ENCODE peak calls at places on chromosome 1, in ten cellular contexts. V is CD8-positive, alpha-beta T cell; O is sigmoid colon; Y is right atrium auricular region; U is GM23338; X is coronary artery; I is lung; P is A549; F is breast epithelium; D is right lobe of liver. H is an unnamed sample.

GRCh38 chr1:113255728-113256347 is 134.5 kb upstream of the MAGI3 start:
- DNase-seq in Y (no peak), O (no peak), U (peak), D (no peak), P (no peak), X (no peak), F (no peak), V (no peak), I (peak), H (no peak)

GRCh38 chr1:207823880-207824566 is 72.2 kb downstream of the CD46 start:
- DNase-seq in Y (peak), O (peak), U (peak), V (peak), P (peak), I (peak), X (peak), D (peak), F (peak), H (peak)

GRCh38 chr1:3662080-3662671 is 9.9 kb downstream of the TP73 start:
- DNase-seq in V (no peak), P (no peak), O (peak), Y (no peak), D (no peak), I (no peak), X (no peak), U (no peak), F (no peak), H (no peak)

GRCh38 chr1:230145505-230145899 is 78.5 kb downstream of the GALNT2 start:
- DNase-seq in I (no peak), X (no peak), D (no peak), F (no peak), U (no peak), V (no peak), Y (no peak), O (no peak), P (no peak), H (no peak)

GRCh38 chr1:28374297-28374696 is 4.8 kb downstream of the PHACTR4 start:
- DNase-seq in U (no peak), V (no peak), F (no peak), Y (no peak), I (no peak), X (no peak), P (no peak), D (no peak), O (no peak), H (no peak)

GRCh38 chr1:169860187-169860586 is 33.5 kb downstream of the SCYL3 start:
- DNase-seq in O (no peak), U (no peak), X (no peak), Y (no peak), D (no peak), V (no peak), P (no peak), F (no peak), I (no peak), H (no peak)

GRCh38 chr1:27106561-27107323 is 48.2 kb downstream of the SLC9A1 start:
- DNase-seq in Y (no peak), P (no peak), X (no peak), O (no peak), U (no peak), F (no peak), V (no peak), D (no peak), I (no peak), H (no peak)

GRCh38 chr1:74468982-74469603 is 43.3 kb downstream of the LRRC53 start:
- DNase-seq in U (peak), V (no peak), X (no peak), P (peak), Y (no peak), O (no peak), I (no peak), D (no peak), F (no peak), H (no peak)

GRCh38 chr1:6270432-6270831 is 9.5 kb upstream of the GPR153 start:
- DNase-seq in X (no peak), V (no peak), P (no peak), D (no peak), F (no peak), I (no peak), Y (no peak), O (no peak), U (no peak), H (peak)

GRCh38 chr1:23456226-23456625 is 27.8 kb downstream of the ASAP3 start:
- DNase-seq in I (no peak), F (no peak), D (no peak), P (no peak), Y (no peak), U (no peak), X (no peak), V (no peak), O (no peak), H (no peak)

GRCh38 chr1:110292327-110292741 is 46.8 kb upstream of the RBM15 start:
- DNase-seq in V (no peak), O (no peak), P (peak), F (no peak), Y (no peak), X (no peak), U (no peak), D (no peak), I (no peak), H (no peak)

GRCh38 chr1:224065455-224065854 is 48.5 kb upstream of the FBXO28 start:
- DNase-seq in V (no peak), O (no peak), U (no peak), X (no peak), D (no peak), Y (no peak), I (no peak), P (no peak), F (peak), H (no peak)

GRCh38 chr1:9289090-9289534 is 3.6 kb upstream of the SPSB1 start:
- DNase-seq in Y (peak), P (no peak), U (peak), V (peak), D (no peak), F (peak), O (peak), X (no peak), I (peak), H (peak)

GRCh38 chr1:63623952-63624351 is 30.7 kb downstream of the PGM1 start:
- DNase-seq in U (no peak), V (no peak), X (no peak), Y (no peak), F (no peak), P (no peak), O (no peak), I (no peak), D (no peak), H (no peak)

GRCh38 chr1:30816211-30817082 is 58.9 kb upstream of the LAPTM5 start:
- DNase-seq in D (no peak), U (peak), X (no peak), P (no peak), I (no peak), F (peak), V (no peak), O (peak), Y (no peak), H (peak)

GRCh38 chr1:247905899-247906503 is 10.6 kb downstream of the OR2W3 start:
- DNase-seq in D (no peak), O (no peak), P (no peak), F (no peak), Y (no peak), V (no peak), U (no peak), X (no peak), I (no peak), H (no peak)
- H3K27ac ChIP-seq in D (no peak), O (no peak), P (no peak), F (no peak), Y (no peak), V (no peak), U (peak), X (peak), I (no peak), H (no peak)

GRCh38 chr1:82517586-82517985 is 716.9 kb downstream of the ADGRL2 start:
- DNase-seq in U (peak), I (no peak), F (peak), X (peak), Y (peak), O (peak), V (no peak), P (no peak), D (no peak), H (peak)
- TF ChIP-seq CTCF in U (peak), I (no peak), F (no peak), X (no peak), Y (peak), O (no peak), V (no peak), P (no peak), D (peak), H (peak)

GRCh38 chr1:203781962-203782361 is 13.5 kb upstream of the ZBED6 start:
- DNase-seq in X (no peak), V (no peak), O (no peak), P (no peak), Y (no peak), I (no peak), U (no peak), D (no peak), F (no peak), H (no peak)

GRCh38 chr1:203778789-203779188 is 13.8 kb downstream of the LAX1 start:
- DNase-seq in F (no peak), I (no peak), P (no peak), D (no peak), X (no peak), Y (no peak), U (no peak), V (no peak), O (peak), H (no peak)

GRCh38 chr1:203776636-203777035 is 11.7 kb downstream of the LAX1 start:
- DNase-seq in V (no peak), Y (no peak), P (no peak), D (no peak), I (no peak), U (no peak), O (no peak), X (no peak), F (no peak), H (no peak)

GRCh38 chr1:203772836-203773235 is 7.9 kb downstream of the LAX1 start:
- DNase-seq in D (no peak), F (no peak), O (no peak), Y (no peak), X (no peak), V (no peak), P (no peak), I (no peak), U (peak), H (no peak)

GRCh38 chr1:203777596-203777995 is 12.6 kb downstream of the LAX1 start:
- DNase-seq in F (no peak), O (peak), D (no peak), V (no peak), U (no peak), X (no peak), P (no peak), Y (no peak), I (no peak), H (no peak)
- H3K27ac ChIP-seq in F (no peak), O (no peak), D (no peak), V (no peak), U (no peak), X (no peak), P (no peak), Y (no peak), I (no peak), H (peak)

GRCh38 chr1:99146129-99146848 is 118.0 kb upstream of the PLPPR4 start:
- DNase-seq in X (no peak), D (no peak), P (no peak), U (no peak), V (no peak), I (no peak), O (peak), F (no peak), Y (no peak), H (no peak)
- TF ChIP-seq CTCF in X (no peak), D (no peak), P (no peak), U (peak), V (no peak), I (no peak), O (no peak), F (no peak), Y (no peak), H (no peak)

DNA sequence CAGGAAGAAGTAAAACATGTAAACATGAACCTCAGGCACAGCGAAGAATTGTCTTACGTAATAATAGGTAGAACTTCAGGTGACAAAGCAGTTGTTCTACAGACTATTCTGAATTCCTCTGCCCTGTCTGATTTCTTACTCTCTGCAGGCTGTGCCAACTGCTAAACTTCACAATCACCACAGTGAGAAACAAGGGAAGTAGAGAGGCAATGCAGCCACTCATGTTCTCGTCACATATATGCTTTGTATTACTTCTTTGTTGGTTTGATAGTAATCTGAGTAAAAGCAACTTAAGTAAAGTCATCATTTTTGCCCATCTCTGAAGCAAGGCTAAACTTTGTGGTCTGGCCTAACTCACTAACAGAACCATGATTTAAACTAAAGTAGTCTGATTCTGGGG is 21.9 kb downstream of the PIGK start:
- DNase-seq in Y (no peak), U (no peak), F (no peak), X (no peak), D (no peak), P (no peak), I (no peak), O (no peak), V (no peak), H (no peak)
- H3K27ac ChIP-seq in Y (no peak), U (no peak), F (no peak), X (no peak), D (no peak), P (no peak), I (no peak), O (no peak), V (no peak), H (no peak)

GRCh38 chr1:91243171-91243570 is 161.5 kb downstream of the HFM1 start:
- DNase-seq in O (no peak), P (no peak), Y (no peak), X (no peak), V (no peak), D (no peak), I (no peak), F (no peak), U (no peak), H (no peak)

GRCh38 chr1:91245437-91245836 is 159.2 kb downstream of the HFM1 start:
- DNase-seq in F (no peak), P (no peak), V (no peak), I (no peak), X (no peak), Y (no peak), O (no peak), U (peak), D (no peak), H (no peak)

DNA sequence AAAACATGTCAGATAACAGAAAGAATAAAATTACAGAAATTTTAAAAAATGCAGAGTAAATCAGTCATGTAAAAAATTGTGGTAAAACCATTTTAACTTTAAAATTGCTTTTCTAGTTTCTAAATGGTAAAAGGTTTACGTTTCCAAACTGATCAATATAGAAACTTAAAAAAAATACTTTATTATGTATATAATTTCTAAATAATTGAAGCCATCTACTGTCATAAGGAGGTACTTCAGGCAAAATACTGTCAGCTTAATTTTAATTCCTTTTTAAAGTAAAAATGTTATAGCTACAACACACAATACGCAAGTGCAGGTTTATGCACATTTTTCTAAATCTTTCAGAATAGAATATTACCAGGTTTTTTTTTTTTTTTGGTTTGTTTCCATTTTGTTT is 159.9 kb downstream of the HFM1 start:
- DNase-seq in D (no peak), V (no peak), O (no peak), P (no peak), X (no peak), U (no peak), Y (no peak), F (no peak), I (no peak), H (no peak)
- TF ChIP-seq CTCF in D (no peak), V (no peak), O (no peak), P (no peak), X (no peak), U (no peak), Y (no peak), F (no peak), I (no peak), H (no peak)

DNA sequence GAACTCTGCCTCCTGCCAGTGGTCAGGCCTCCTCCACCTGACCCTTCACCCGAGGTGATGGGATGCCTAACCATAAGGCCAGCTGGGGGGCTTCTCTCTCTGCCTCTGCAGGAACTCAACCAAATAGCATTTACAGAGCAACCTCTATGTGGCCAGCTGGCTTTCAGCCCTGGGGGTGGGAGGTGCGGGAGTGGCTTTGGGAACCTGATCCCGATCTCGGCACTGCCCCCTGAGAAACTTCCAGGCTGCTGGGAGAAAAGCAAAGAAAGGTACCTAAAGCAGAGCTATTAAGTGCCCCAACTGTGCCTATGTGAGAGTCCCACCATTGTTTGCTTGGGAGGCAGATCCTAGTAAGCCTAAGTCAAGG is 7.1 kb downstream of the KRTCAP2 start:
- DNase-seq in O (no peak), F (no peak), V (no peak), Y (peak), P (no peak), I (no peak), U (peak), D (no peak), X (peak), H (no peak)
- H3K27ac ChIP-seq in O (peak), F (peak), V (no peak), Y (peak), P (no peak), I (peak), U (no peak), D (peak), X (peak), H (peak)